ENCODE peak calls at places on chromosomes 12 and 14, in four cellular contexts. One of them, this sample, is unnamed.

GRCh38 chr14:61812347-61813100 is 50.3 kb downstream of the SNAPC1 start:
- DNase-seq in upper lobe of right lung: no peak
- DNase-seq in ureter: no peak
- DNase-seq in posterior cingulate gyrus: no peak
- DNase-seq in this sample: no peak

GRCh38 chr14:100406505-100407131 is 83.5 kb downstream of the SLC25A47 start:
- DNase-seq in upper lobe of right lung: peak; percentile 61
- DNase-seq in posterior cingulate gyrus: no peak
- DNase-seq in ureter: no peak
- DNase-seq in this sample: no peak

GRCh38 chr12:6962285-6963015 is 8.0 kb downstream of the PHB2 start:
- DNase-seq in upper lobe of right lung: peak; percentile 88
- DNase-seq in ureter: peak; percentile 86
- DNase-seq in posterior cingulate gyrus: peak; percentile 49
- DNase-seq in this sample: no peak

GRCh38 chr12:131045705-131046460 is 92.2 kb downstream of the ADGRD1 start:
- DNase-seq in posterior cingulate gyrus: peak; percentile 60
- DNase-seq in ureter: no peak
- DNase-seq in upper lobe of right lung: peak; percentile 52
- DNase-seq in this sample: no peak

GRCh38 chr12:53770281-53770680 is 18.5 kb upstream of the CISTR start:
- DNase-seq in ureter: no peak
- DNase-seq in posterior cingulate gyrus: no peak
- DNase-seq in upper lobe of right lung: no peak
- DNase-seq in this sample: no peak

GRCh38 chr14:86799244-86799647 is 1193.7 kb downstream of the GALC start:
- DNase-seq in posterior cingulate gyrus: no peak
- DNase-seq in upper lobe of right lung: no peak
- DNase-seq in ureter: no peak
- DNase-seq in this sample: no peak

GRCh38 chr14:75290851-75291250 is 12.2 kb downstream of the FOS start:
- DNase-seq in upper lobe of right lung: no peak
- DNase-seq in ureter: no peak
- DNase-seq in posterior cingulate gyrus: no peak
- DNase-seq in this sample: no peak

GRCh38 chr14:64968651-64969050 is 3.5 kb downstream of the RAB15 start:
- DNase-seq in upper lobe of right lung: no peak
- DNase-seq in ureter: no peak
- DNase-seq in posterior cingulate gyrus: no peak
- DNase-seq in this sample: no peak

GRCh38 chr14:50001146-50001998 is 108.5 kb downstream of the ARF6 start:
- DNase-seq in posterior cingulate gyrus: no peak
- DNase-seq in ureter: peak; percentile 76
- DNase-seq in upper lobe of right lung: peak; percentile 75
- DNase-seq in this sample: no peak

GRCh38 chr14:56378046-56378445 is 201.6 kb upstream of the TMEM260 start:
- DNase-seq in upper lobe of right lung: no peak
- DNase-seq in ureter: no peak
- DNase-seq in posterior cingulate gyrus: no peak
- DNase-seq in this sample: no peak

GRCh38 chr14:41604793-41605534 is 1.7 kb upstream of the LRFN5 start:
- DNase-seq in ureter: peak; percentile 52
- DNase-seq in posterior cingulate gyrus: peak; percentile 81
- DNase-seq in upper lobe of right lung: peak; percentile 59
- DNase-seq in this sample: no peak

GRCh38 chr12:25959069-25959961 is 833 bp downstream of the RASSF8 start:
- DNase-seq in posterior cingulate gyrus: peak; percentile 80
- DNase-seq in ureter: peak; percentile 51
- DNase-seq in upper lobe of right lung: peak; percentile 87
- DNase-seq in this sample: peak; percentile 15

GRCh38 chr14:101575581-101575980 is 14.3 kb downstream of the DIO3 start:
- DNase-seq in posterior cingulate gyrus: peak; percentile 25
- DNase-seq in upper lobe of right lung: no peak
- DNase-seq in ureter: no peak
- DNase-seq in this sample: no peak

GRCh38 chr12:71240941-71241340 is 83.1 kb upstream of the TSPAN8 start:
- DNase-seq in upper lobe of right lung: no peak
- DNase-seq in ureter: no peak
- DNase-seq in posterior cingulate gyrus: no peak
- DNase-seq in this sample: no peak

GRCh38 chr12:51242150-51242549 is 3.5 kb downstream of the DAZAP2 start:
- DNase-seq in ureter: no peak
- DNase-seq in posterior cingulate gyrus: no peak
- DNase-seq in upper lobe of right lung: no peak
- DNase-seq in this sample: no peak

GRCh38 chr14:53793790-53794560 is 162.7 kb downstream of the BMP4 start:
- DNase-seq in upper lobe of right lung: no peak
- DNase-seq in posterior cingulate gyrus: no peak
- DNase-seq in ureter: no peak
- DNase-seq in this sample: no peak

GRCh38 chr12:638948-639557 is 24.2 kb downstream of the NINJ2 start:
- DNase-seq in upper lobe of right lung: no peak
- DNase-seq in posterior cingulate gyrus: no peak
- DNase-seq in ureter: no peak
- DNase-seq in this sample: no peak

GRCh38 chr12:2607881-2608607 is 186.7 kb upstream of the FKBP4 start:
- DNase-seq in posterior cingulate gyrus: no peak
- DNase-seq in ureter: no peak
- DNase-seq in upper lobe of right lung: no peak
- DNase-seq in this sample: no peak

GRCh38 chr14:104609666-104610065 is 5.1 kb upstream of the TMEM179 start:
- DNase-seq in ureter: no peak
- DNase-seq in posterior cingulate gyrus: no peak
- DNase-seq in upper lobe of right lung: no peak
- DNase-seq in this sample: no peak

GRCh38 chr12:96402061-96402460 is 1.8 kb upstream of the CDK17 start:
- DNase-seq in upper lobe of right lung: no peak
- DNase-seq in ureter: no peak
- DNase-seq in posterior cingulate gyrus: no peak
- DNase-seq in this sample: no peak

GRCh38 chr12:124557518-124558223 is 9.7 kb downstream of the NCOR2 start:
- DNase-seq in upper lobe of right lung: peak; percentile 50
- DNase-seq in posterior cingulate gyrus: no peak
- DNase-seq in ureter: no peak
- DNase-seq in this sample: no peak

GRCh38 chr12:120437735-120438494 is at the start of gene COX6A1:
- DNase-seq in upper lobe of right lung: peak; percentile 97
- DNase-seq in posterior cingulate gyrus: peak; percentile 99
- DNase-seq in ureter: peak; percentile 97
- DNase-seq in this sample: peak; percentile 81

GRCh38 chr14:101176535-101177205 is 273.1 kb upstream of the RTL1 start:
- DNase-seq in ureter: no peak
- DNase-seq in posterior cingulate gyrus: no peak
- DNase-seq in upper lobe of right lung: peak; percentile 40
- DNase-seq in this sample: no peak

GRCh38 chr12:2891240-2892053 is 756 bp downstream of the TULP3 start:
- DNase-seq in posterior cingulate gyrus: peak; percentile 90
- DNase-seq in upper lobe of right lung: peak; percentile 82
- DNase-seq in ureter: peak; percentile 55
- DNase-seq in this sample: peak; percentile 15

GRCh38 chr12:22234561-22234960 is 99.9 kb downstream of the ST8SIA1 start:
- DNase-seq in upper lobe of right lung: no peak
- DNase-seq in ureter: no peak
- DNase-seq in posterior cingulate gyrus: no peak
- DNase-seq in this sample: no peak

GRCh38 chr14:39733741-39734140 is 301.5 kb upstream of the FBXO33 start:
- DNase-seq in posterior cingulate gyrus: no peak
- DNase-seq in upper lobe of right lung: no peak
- DNase-seq in ureter: no peak
- DNase-seq in this sample: no peak

GRCh38 chr12:4563336-4563735 is 1.3 kb downstream of the DYRK4 start:
- DNase-seq in posterior cingulate gyrus: no peak
- DNase-seq in upper lobe of right lung: no peak
- DNase-seq in ureter: no peak
- DNase-seq in this sample: no peak

This sample was measured in thoracic aorta.